ENCODE peak calls at places on chromosomes 2 and 18, in seven cellular contexts. P is T-helper 2 cell; J is astrocyte; H is activated naive CD4-positive, alpha-beta T cell; B is nucleus accumbens; V is NCI-H1105 treated with DMSO at 0.1 percent for 48 hours; W is NCI-H345. F is an unnamed sample.

GRCh38 chr18:63161728-63162195 is 157.8 kb downstream of the BCL2 start:
- DNase-seq in P (peak), J (peak), H (peak), B (no peak), V (no peak), W (peak), F (no peak)

GRCh38 chr2:200385063-200385635 is 78.7 kb downstream of the SPATS2L start:
- DNase-seq in P (no peak), J (no peak), H (no peak), B (no peak), V (no peak), W (no peak), F (no peak)

GRCh38 chr2:36459725-36460137 is 104.2 kb downstream of the CRIM1 start:
- DNase-seq in P (no peak), J (peak), H (no peak), B (no peak), V (peak), W (peak), F (peak)

GRCh38 chr2:45627911-45628310 is 16.8 kb upstream of the SRBD1 start:
- DNase-seq in P (no peak), J (peak), H (no peak), B (no peak), V (no peak), W (no peak), F (no peak)

GRCh38 chr2:85529809-85530208 is 9.2 kb upstream of the MAT2A start:
- DNase-seq in P (no peak), J (no peak), H (no peak), B (no peak), V (no peak), W (no peak), F (no peak)

GRCh38 chr2:225022188-225022587 is 20.1 kb downstream of the DOCK10 start:
- DNase-seq in P (peak), J (no peak), H (no peak), B (no peak), V (no peak), W (no peak), F (no peak)

GRCh38 chr2:222518570-222519381 is 94.4 kb downstream of the SGPP2 start:
- DNase-seq in P (no peak), J (peak), H (no peak), B (no peak), V (no peak), W (no peak), F (no peak)

GRCh38 chr2:43568226-43568625 is 27.6 kb downstream of the THADA start:
- DNase-seq in P (peak), J (no peak), H (no peak), B (no peak), V (no peak), W (no peak), F (no peak)

GRCh38 chr2:207796585-207797350 is 27.1 kb upstream of the FZD5 start:
- DNase-seq in P (no peak), J (no peak), H (no peak), B (no peak), V (peak), W (peak), F (peak)

GRCh38 chr2:173589604-173590277 is 235.1 kb downstream of the CDCA7 start:
- DNase-seq in P (no peak), J (no peak), H (no peak), B (no peak), V (peak), W (peak), F (peak)

GRCh38 chr2:227876536-227876882 is 5.1 kb downstream of the DAW1 start:
- DNase-seq in P (no peak), J (no peak), H (no peak), B (no peak), V (no peak), W (no peak), F (no peak)

GRCh38 chr18:4578449-4578848 is 123.3 kb upstream of the DLGAP1 start:
- DNase-seq in P (no peak), J (no peak), H (no peak), B (no peak), V (no peak), W (no peak), F (no peak)

GRCh38 chr2:130976591-130977237 is 116.5 kb downstream of the FAM168B start:
- DNase-seq in P (no peak), J (no peak), H (no peak), B (no peak), V (no peak), W (no peak), F (no peak)

GRCh38 chr2:216536725-216537124 is 38.1 kb downstream of the RPL37A start:
- DNase-seq in P (no peak), J (no peak), H (no peak), B (no peak), V (no peak), W (no peak), F (peak)

GRCh38 chr18:4252840-4253239 is 202.3 kb downstream of the DLGAP1 start:
- DNase-seq in P (no peak), J (no peak), H (no peak), B (no peak), V (no peak), W (no peak), F (no peak)

GRCh38 chr2:11750917-11751316 is 4.5 kb downstream of the LPIN1 start:
- DNase-seq in P (peak), J (peak), H (no peak), B (no peak), V (no peak), W (no peak), F (peak)

GRCh38 chr2:27322301-27322765 is 564 bp downstream of the MPV17 start:
- DNase-seq in P (peak), J (no peak), H (no peak), B (no peak), V (no peak), W (no peak), F (no peak)

GRCh38 chr2:234873828-234874173 is 78.0 kb upstream of the SH3BP4 start:
- DNase-seq in P (no peak), J (peak), H (no peak), B (no peak), V (no peak), W (no peak), F (no peak)

GRCh38 chr2:35688298-35688697 is 667.3 kb upstream of the CRIM1 start:
- DNase-seq in P (no peak), J (no peak), H (no peak), B (no peak), V (no peak), W (no peak), F (no peak)

GRCh38 chr2:6452702-6453481 is 412.8 kb downstream of the CMPK2 start:
- DNase-seq in P (no peak), J (no peak), H (no peak), B (no peak), V (no peak), W (no peak), F (no peak)

GRCh38 chr18:54358495-54358793 is 738 bp downstream of the C18orf54 start:
- DNase-seq in P (no peak), J (no peak), H (no peak), B (no peak), V (no peak), W (no peak), F (no peak)

F was measured in NCI-H2029.